ENCODE peak calls at places on chromosomes 1 and 21, in five cellular contexts. One of them, this sample, is unnamed.
A peak's percentile ranks its signal among the peaks of the same experiment; 100 is the strongest.

GRCh38 chr1:225949041-225949440 is 8.0 kb upstream of the LEFTY2 start:
- DNase-seq in RWPE1: no peak
- DNase-seq in Panc1: no peak
- DNase-seq in mesenchymal stem cell: no peak
- DNase-seq in fibroblast of lung: no peak
- DNase-seq in this sample: no peak

GRCh38 chr1:114552106-114552639 is 29.2 kb downstream of the BCAS2 start:
- DNase-seq in mesenchymal stem cell: no peak
- DNase-seq in Panc1: no peak
- DNase-seq in fibroblast of lung: no peak
- DNase-seq in RWPE1: no peak
- DNase-seq in this sample: no peak

GRCh38 chr1:21594495-21594894 is 74.7 kb downstream of the RAP1GAP start:
- DNase-seq in mesenchymal stem cell: no peak
- DNase-seq in RWPE1: peak; percentile 19
- DNase-seq in fibroblast of lung: no peak
- DNase-seq in Panc1: no peak
- DNase-seq in this sample: no peak

GRCh38 chr1:7284839-7285435 is 486.2 kb upstream of the VAMP3 start:
- DNase-seq in fibroblast of lung: no peak
- DNase-seq in RWPE1: no peak
- DNase-seq in mesenchymal stem cell: no peak
- DNase-seq in Panc1: no peak
- DNase-seq in this sample: no peak

GRCh38 chr1:51898090-51898734 is 19.7 kb upstream of the NRDC start:
- DNase-seq in mesenchymal stem cell: peak; percentile 80
- DNase-seq in RWPE1: peak; percentile 53
- DNase-seq in fibroblast of lung: peak; percentile 61
- DNase-seq in Panc1: peak; percentile 58
- DNase-seq in this sample: no peak

GRCh38 chr1:239999170-239999569 is 92.5 kb upstream of the FMN2 start:
- DNase-seq in fibroblast of lung: no peak
- DNase-seq in Panc1: no peak
- DNase-seq in mesenchymal stem cell: no peak
- DNase-seq in RWPE1: no peak
- DNase-seq in this sample: no peak

GRCh38 chr1:20373764-20374163 is 83.1 kb downstream of the VWA5B1 start:
- DNase-seq in Panc1: no peak
- DNase-seq in fibroblast of lung: no peak
- DNase-seq in mesenchymal stem cell: no peak
- DNase-seq in RWPE1: no peak
- DNase-seq in this sample: no peak

GRCh38 chr1:166884040-166884642 is 8.1 kb upstream of the TADA1 start:
- DNase-seq in fibroblast of lung: no peak
- DNase-seq in RWPE1: no peak
- DNase-seq in Panc1: no peak
- DNase-seq in mesenchymal stem cell: peak; percentile 22
- DNase-seq in this sample: peak; percentile 45

GRCh38 chr1:3777647-3778589 is 5.4 kb downstream of the SMIM1 start:
- DNase-seq in RWPE1: no peak
- DNase-seq in fibroblast of lung: no peak
- DNase-seq in Panc1: no peak
- DNase-seq in mesenchymal stem cell: no peak
- DNase-seq in this sample: no peak

GRCh38 chr1:63523738-63524137 is 413 bp downstream of the EFCAB7 start:
- DNase-seq in mesenchymal stem cell: no peak
- DNase-seq in fibroblast of lung: no peak
- DNase-seq in RWPE1: peak; percentile 4
- DNase-seq in Panc1: no peak
- DNase-seq in this sample: no peak

GRCh38 chr1:25891606-25892005 is 14.6 kb downstream of the STMN1 start:
- DNase-seq in fibroblast of lung: no peak
- DNase-seq in Panc1: no peak
- DNase-seq in mesenchymal stem cell: no peak
- DNase-seq in RWPE1: no peak
- DNase-seq in this sample: no peak

GRCh38 chr1:184242507-184242943 is 144.3 kb upstream of the C1orf21 start:
- DNase-seq in Panc1: no peak
- DNase-seq in mesenchymal stem cell: peak; percentile 83
- DNase-seq in fibroblast of lung: peak; percentile 87
- DNase-seq in RWPE1: peak; percentile 3
- DNase-seq in this sample: no peak

GRCh38 chr21:37566790-37567725 is 200.5 kb downstream of the DYRK1A start:
- DNase-seq in Panc1: no peak
- DNase-seq in fibroblast of lung: no peak
- DNase-seq in mesenchymal stem cell: no peak
- DNase-seq in RWPE1: no peak
- DNase-seq in this sample: no peak

GRCh38 chr1:217228689-217229088 is 402.2 kb downstream of the GPATCH2 start:
- DNase-seq in RWPE1: no peak
- DNase-seq in Panc1: no peak
- DNase-seq in fibroblast of lung: no peak
- DNase-seq in mesenchymal stem cell: no peak
- DNase-seq in this sample: no peak

GRCh38 chr1:71986181-71986580 is 296.2 kb downstream of the NEGR1 start:
- DNase-seq in mesenchymal stem cell: no peak
- DNase-seq in RWPE1: no peak
- DNase-seq in fibroblast of lung: peak; percentile 3
- DNase-seq in Panc1: no peak
- DNase-seq in this sample: no peak

GRCh38 chr1:75736016-75736415 is 11.5 kb downstream of the ACADM start:
- DNase-seq in Panc1: no peak
- DNase-seq in fibroblast of lung: no peak
- DNase-seq in mesenchymal stem cell: no peak
- DNase-seq in RWPE1: no peak
- DNase-seq in this sample: no peak

GRCh38 chr1:243246916-243247315 is 8.2 kb downstream of the CEP170 start:
- DNase-seq in RWPE1: no peak
- DNase-seq in Panc1: no peak
- DNase-seq in fibroblast of lung: peak; percentile 69
- DNase-seq in mesenchymal stem cell: no peak
- DNase-seq in this sample: no peak

GRCh38 chr1:39933956-39934941 is 20.7 kb upstream of the MFSD2A start:
- DNase-seq in mesenchymal stem cell: peak; percentile 92
- DNase-seq in Panc1: no peak
- DNase-seq in fibroblast of lung: peak; percentile 99
- DNase-seq in RWPE1: peak; percentile 91
- DNase-seq in this sample: no peak

DNA sequence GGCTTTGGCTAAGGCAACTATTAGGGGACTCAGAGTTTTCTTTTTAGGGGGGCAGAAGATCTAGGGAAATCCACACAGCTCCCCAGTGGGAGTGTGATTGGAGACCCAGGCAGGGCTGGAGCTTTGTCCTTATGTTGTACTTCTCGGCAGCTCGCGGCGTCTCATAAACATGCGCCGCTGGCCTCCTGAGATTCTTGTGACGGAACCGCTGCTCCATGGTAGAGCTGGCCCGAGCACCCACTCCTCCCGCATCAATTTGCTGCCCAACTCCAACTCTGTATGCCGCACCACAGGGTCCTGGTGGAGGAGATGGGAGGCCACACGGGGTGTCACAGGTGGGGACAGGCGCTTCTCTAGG is 143.9 kb downstream of the GALNT2 start:
- DNase-seq in mesenchymal stem cell: no peak
- DNase-seq in Panc1: no peak
- DNase-seq in RWPE1: no peak
- DNase-seq in fibroblast of lung: no peak
- DNase-seq in this sample: no peak
- H3K27ac ChIP-seq in mesenchymal stem cell: no peak overlapping the region
- H3K27ac ChIP-seq in Panc1: no peak overlapping the region
- H3K27ac ChIP-seq in RWPE1: no peak overlapping the region
- H3K27ac ChIP-seq in fibroblast of lung: no peak overlapping the region
- H3K27ac ChIP-seq in this sample: peak overlapping the region; percentile 35

GRCh38 chr1:37824001-37824400 is 16.0 kb upstream of the YRDC start:
- DNase-seq in Panc1: no peak
- DNase-seq in fibroblast of lung: no peak
- DNase-seq in RWPE1: no peak
- DNase-seq in mesenchymal stem cell: no peak
- DNase-seq in this sample: no peak
- H3K27ac ChIP-seq in Panc1: no peak overlapping the region
- H3K27ac ChIP-seq in fibroblast of lung: no peak overlapping the region
- H3K27ac ChIP-seq in RWPE1: no peak overlapping the region
- H3K27ac ChIP-seq in mesenchymal stem cell: no peak overlapping the region
- H3K27ac ChIP-seq in this sample: no peak overlapping the region

GRCh38 chr1:53111693-53112092 is 30.7 kb downstream of the SLC1A7 start:
- DNase-seq in fibroblast of lung: no peak
- DNase-seq in mesenchymal stem cell: no peak
- DNase-seq in Panc1: no peak
- DNase-seq in RWPE1: no peak
- DNase-seq in this sample: no peak

GRCh38 chr1:53108646-53109580 is 33.5 kb downstream of the SLC1A7 start:
- DNase-seq in fibroblast of lung: peak; percentile 25
- DNase-seq in RWPE1: no peak
- DNase-seq in Panc1: no peak
- DNase-seq in mesenchymal stem cell: peak; percentile 95
- DNase-seq in this sample: no peak

GRCh38 chr1:53111073-53111556 is 31.3 kb downstream of the SLC1A7 start:
- DNase-seq in mesenchymal stem cell: peak; percentile 58
- DNase-seq in Panc1: no peak
- DNase-seq in fibroblast of lung: no peak
- DNase-seq in RWPE1: no peak
- DNase-seq in this sample: no peak

GRCh38 chr1:53112271-53112774 is 30.1 kb downstream of the SLC1A7 start:
- DNase-seq in RWPE1: peak; percentile 6
- DNase-seq in Panc1: no peak
- DNase-seq in fibroblast of lung: peak; percentile 56
- DNase-seq in mesenchymal stem cell: peak; percentile 78
- DNase-seq in this sample: no peak

DNA sequence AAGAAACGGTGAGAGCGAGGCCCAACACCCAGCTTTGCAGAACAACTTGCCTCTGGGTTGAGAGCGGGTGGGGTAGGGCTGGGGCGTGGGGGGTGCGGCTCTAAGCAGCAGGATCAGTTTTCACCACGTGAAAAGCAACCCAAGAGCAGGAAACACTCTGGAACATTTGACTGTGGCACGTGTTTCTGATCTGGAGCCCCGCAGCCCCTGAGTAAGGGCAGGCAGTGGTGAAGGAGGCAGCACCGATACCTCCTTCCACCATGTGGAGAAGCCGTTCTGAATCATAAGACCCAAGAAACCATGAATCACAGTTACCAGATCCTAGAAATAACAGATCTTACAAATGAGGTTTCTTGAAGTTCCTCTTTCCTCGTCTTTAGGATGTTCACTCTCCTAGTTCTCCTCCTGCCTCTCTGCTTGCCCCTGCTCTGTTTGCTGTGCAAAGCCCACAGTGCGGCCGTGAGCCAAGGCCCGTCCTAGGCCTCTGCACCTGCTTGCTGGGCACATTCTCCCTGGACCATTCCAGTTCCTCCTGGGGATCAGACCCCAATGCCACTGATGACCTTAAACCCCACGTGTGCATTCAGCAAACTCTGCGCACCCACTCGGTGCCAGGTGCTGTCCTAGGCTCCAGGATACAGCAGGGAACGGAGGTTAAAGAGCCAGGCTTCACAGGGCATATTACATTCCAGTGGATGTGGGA is 31.9 kb downstream of the SLC1A7 start:
- DNase-seq in Panc1: no peak
- DNase-seq in mesenchymal stem cell: peak; percentile 70
- DNase-seq in RWPE1: no peak
- DNase-seq in fibroblast of lung: peak; percentile 65
- DNase-seq in this sample: no peak
- H3K27ac ChIP-seq in Panc1: peak overlapping the region; percentile 19
- H3K27ac ChIP-seq in mesenchymal stem cell: no peak overlapping the region
- H3K27ac ChIP-seq in RWPE1: no peak overlapping the region
- H3K27ac ChIP-seq in fibroblast of lung: peak overlapping the region; percentile 37
- H3K27ac ChIP-seq in this sample: no peak overlapping the region

DNA sequence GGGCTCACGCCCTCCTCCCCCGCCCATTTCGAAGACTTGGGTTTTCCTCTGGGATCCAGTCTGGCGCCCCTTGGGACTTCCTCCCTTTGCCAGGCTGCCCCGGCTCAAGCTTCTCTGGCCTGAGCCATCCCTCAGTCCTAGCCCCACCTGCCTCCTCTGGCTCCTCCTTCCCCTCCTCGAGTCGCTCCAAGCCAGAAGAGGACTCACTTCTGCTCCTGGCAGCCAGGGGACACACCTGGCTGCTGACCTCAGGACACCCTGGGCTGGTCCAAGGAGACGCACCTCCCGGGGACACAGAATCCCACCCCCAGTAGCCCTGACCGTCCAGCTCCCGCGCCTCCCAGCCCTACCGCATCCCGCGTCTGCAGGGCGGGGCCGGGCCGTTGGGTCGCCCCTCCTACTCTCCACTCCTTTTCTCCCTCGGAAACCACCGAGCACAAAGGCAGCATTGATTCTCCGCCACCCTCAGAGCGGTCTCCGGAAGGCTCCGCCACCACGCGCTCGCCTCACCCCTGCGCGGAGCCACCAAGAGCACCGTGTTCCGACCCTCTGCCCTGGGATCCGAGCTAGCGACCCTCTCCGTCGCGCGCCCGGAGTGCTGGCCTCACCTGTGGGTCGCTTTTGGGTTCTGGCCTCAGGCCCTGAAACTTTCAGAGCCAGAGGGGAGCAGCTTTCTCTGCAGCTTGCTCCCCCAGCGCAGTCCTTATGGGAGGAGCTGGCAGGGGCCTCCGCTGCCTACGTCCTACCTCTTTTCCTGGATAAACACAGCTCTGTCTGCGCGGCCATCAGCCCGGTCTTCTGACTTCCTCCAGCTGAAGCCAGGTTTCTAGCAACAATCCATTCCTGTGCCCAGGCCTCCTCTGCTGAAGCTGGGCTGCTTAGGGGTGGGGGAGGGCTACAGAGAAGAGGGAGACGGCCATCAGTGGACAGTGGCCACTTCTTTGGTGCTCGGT is at the start of gene C2CD4D:
- DNase-seq in Panc1: no peak
- DNase-seq in mesenchymal stem cell: peak; percentile 21
- DNase-seq in RWPE1: peak; percentile 69
- DNase-seq in fibroblast of lung: no peak
- DNase-seq in this sample: peak; percentile 86
- H3K27ac ChIP-seq in Panc1: peak within 1 kb of the TSS; percentile 90
- H3K27ac ChIP-seq in mesenchymal stem cell: no peak within 1 kb of the TSS
- H3K27ac ChIP-seq in RWPE1: peak within 1 kb of the TSS; percentile 73
- H3K27ac ChIP-seq in fibroblast of lung: no peak within 1 kb of the TSS
- H3K27ac ChIP-seq in this sample: peak within 1 kb of the TSS; percentile 99

GRCh38 chr1:209383907-209384709 is 199.4 kb upstream of the CAMK1G start:
- DNase-seq in Panc1: no peak
- DNase-seq in fibroblast of lung: no peak
- DNase-seq in mesenchymal stem cell: no peak
- DNase-seq in RWPE1: peak; percentile 48
- DNase-seq in this sample: no peak
- H3K27ac ChIP-seq in Panc1: no peak overlapping the region
- H3K27ac ChIP-seq in fibroblast of lung: no peak overlapping the region
- H3K27ac ChIP-seq in mesenchymal stem cell: no peak overlapping the region
- H3K27ac ChIP-seq in RWPE1: peak overlapping the region; percentile 87
- H3K27ac ChIP-seq in this sample: no peak overlapping the region

DNA sequence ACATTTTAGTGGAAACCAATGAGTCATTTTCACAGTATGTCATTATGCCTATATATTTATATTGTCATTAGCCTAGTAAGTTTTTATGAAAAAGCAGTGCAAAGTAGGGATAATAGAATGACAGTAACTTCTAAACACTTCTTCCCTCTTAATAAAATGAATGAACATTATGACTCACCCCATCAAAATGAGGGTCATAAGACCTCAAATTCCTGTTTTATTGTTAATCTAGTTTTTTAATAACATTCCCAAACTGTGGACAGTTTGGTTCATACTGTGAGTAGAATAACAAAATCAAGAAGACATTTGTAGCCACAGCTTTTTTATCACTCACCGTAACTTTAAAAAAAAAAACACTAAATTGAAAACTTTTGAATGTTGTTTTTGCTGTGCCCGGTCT is 160.5 kb downstream of the LRRC40 start:
- DNase-seq in mesenchymal stem cell: peak; percentile 40
- DNase-seq in Panc1: no peak
- DNase-seq in fibroblast of lung: peak; percentile 63
- DNase-seq in RWPE1: peak; percentile 53
- DNase-seq in this sample: no peak
- H3K27ac ChIP-seq in mesenchymal stem cell: peak overlapping the region; percentile 84
- H3K27ac ChIP-seq in Panc1: no peak overlapping the region
- H3K27ac ChIP-seq in fibroblast of lung: no peak overlapping the region
- H3K27ac ChIP-seq in RWPE1: no peak overlapping the region
- H3K27ac ChIP-seq in this sample: no peak overlapping the region

This sample was measured in substantia nigra.